ENCODE peak calls at places on chromosomes 3 and 15, in four cellular contexts. P, E, F and A are unnamed samples.

GRCh38 chr3:122391674-122392446 is 7.9 kb downstream of the FAM162A start:
- DNase-seq in P (no peak), E (no peak), F (peak; percentile 5), A (no peak)

GRCh38 chr3:188296761-188297689 is 143.1 kb downstream of the LPP start:
- DNase-seq in P (no peak), E (peak; percentile 73), F (peak; percentile 83), A (no peak)

GRCh38 chr3:155420869-155421486 is 127.5 kb upstream of the STRIT1 start:
- DNase-seq in P (no peak), E (no peak), F (no peak), A (no peak)

GRCh38 chr3:53153914-53154434 is 7.0 kb upstream of the PRKCD start:
- DNase-seq in P (no peak), E (no peak), F (no peak), A (no peak)

GRCh38 chr3:27880969-27881892 is 159.1 kb upstream of the EOMES start:
- DNase-seq in P (no peak), E (no peak), F (no peak), A (no peak)

GRCh38 chr3:73479325-73479724 is 145.4 kb downstream of the PDZRN3 start:
- DNase-seq in P (no peak), E (no peak), F (no peak), A (no peak)

GRCh38 chr3:66097647-66098046 is 58.9 kb upstream of the MAGI1 start:
- DNase-seq in P (no peak), E (no peak), F (no peak), A (no peak)

GRCh38 chr3:158911586-158911985 is 109.7 kb downstream of the MFSD1 start:
- DNase-seq in P (no peak), E (no peak), F (no peak), A (no peak)

GRCh38 chr3:61060421-61060861 is 190.8 kb downstream of the FHIT start:
- DNase-seq in P (no peak), E (no peak), F (no peak), A (no peak)

GRCh38 chr3:53242642-53243041 is 13.2 kb downstream of the TKT start:
- DNase-seq in P (no peak), E (no peak), F (no peak), A (no peak)

GRCh38 chr3:109098245-109098644 is 19.7 kb downstream of the MORC1 start:
- DNase-seq in P (peak; percentile 50), E (peak; percentile 28), F (no peak), A (no peak)

GRCh38 chr15:55782901-55783300 is 39.9 kb upstream of the PRTG start:
- DNase-seq in P (no peak), E (no peak), F (no peak), A (no peak)

GRCh38 chr15:48433226-48433886 is 102.1 kb downstream of the DUT start:
- DNase-seq in P (no peak), E (no peak), F (peak; percentile 73), A (peak; percentile 7)

GRCh38 chr3:111906667-111907066 is 47.6 kb downstream of the PHLDB2 start:
- DNase-seq in P (no peak), E (no peak), F (peak; percentile 77), A (no peak)

GRCh38 chr3:190338717-190339116 is 16.5 kb upstream of the CLDN1 start:
- DNase-seq in P (peak; percentile 13), E (peak; percentile 53), F (peak; percentile 56), A (no peak)

GRCh38 chr3:97991278-97991652 is 19.0 kb upstream of the RIOX2 start:
- DNase-seq in P (no peak), E (no peak), F (no peak), A (no peak)

GRCh38 chr15:70199601-70200000 is 101.9 kb upstream of the TLE3 start:
- DNase-seq in P (no peak), E (no peak), F (no peak), A (no peak)

DNA sequence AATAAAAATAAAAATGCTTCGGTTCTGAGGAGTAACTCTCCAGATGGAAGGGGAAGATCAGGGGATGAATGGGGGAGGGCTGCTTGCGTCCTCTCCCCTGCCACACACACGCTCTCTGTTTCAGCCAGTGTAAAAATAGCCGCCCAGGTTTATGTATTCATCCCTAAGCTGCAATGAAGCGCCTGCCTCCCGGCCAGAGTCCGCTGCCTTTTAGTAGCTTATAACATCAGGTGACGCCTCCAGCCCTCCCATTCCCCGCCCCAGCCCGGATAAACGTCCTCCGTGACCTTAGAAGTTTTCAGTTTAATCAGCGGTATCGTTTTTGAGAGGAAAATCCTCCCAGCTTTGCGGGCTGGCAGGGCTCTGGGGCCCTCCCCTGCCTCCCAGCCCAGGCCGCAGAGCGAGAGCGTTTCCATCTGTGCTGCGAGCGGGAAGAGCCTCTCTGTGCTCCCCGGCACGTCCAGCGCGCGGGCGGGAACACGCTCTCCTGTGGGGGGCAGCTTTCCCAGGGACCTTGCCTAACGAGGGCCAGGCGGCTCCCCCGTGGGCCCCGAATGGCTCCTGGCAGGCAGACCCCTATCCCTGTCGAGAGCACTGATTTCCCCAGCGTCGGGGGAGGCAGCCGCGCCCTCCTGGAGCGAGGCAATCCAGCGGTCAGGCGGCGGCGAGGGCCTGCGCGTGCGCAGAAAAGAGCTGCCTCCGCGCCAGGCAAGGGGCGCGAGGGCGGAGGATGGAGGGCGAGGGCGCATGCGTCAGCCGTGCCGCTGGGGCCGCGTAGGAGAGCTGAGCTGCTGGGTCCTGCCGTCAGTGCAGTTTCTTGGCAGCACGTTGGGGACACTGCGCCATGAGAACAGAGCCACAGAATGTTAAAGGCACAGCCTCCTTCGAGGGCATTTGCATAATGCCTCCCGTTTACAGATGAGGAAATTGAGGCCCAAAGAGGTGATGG is 71.2 kb downstream of the CCNL1 start:
- DNase-seq in P (peak; percentile 78), E (peak; percentile 93), F (peak; percentile 94), A (peak; percentile 94)
- TF ChIP-seq POLR2A in P (peak; percentile 86), E (peak; percentile 84), F (peak; percentile 87), A (peak; percentile 83)

GRCh38 chr3:39141211-39141995 is 12.0 kb downstream of the CSRNP1 start:
- DNase-seq in P (no peak), E (no peak), F (peak; percentile 39), A (no peak)
- TF ChIP-seq POLR2A in P (no peak), E (no peak), F (no peak), A (no peak)

GRCh38 chr3:186783731-186784515 is 546 bp downstream of the EIF4A2 start:
- DNase-seq in P (no peak), E (peak; percentile 69), F (peak; percentile 64), A (peak; percentile 27)
- TF ChIP-seq POLR2A in P (no peak), E (peak; percentile 35), F (no peak), A (peak; percentile 36)

GRCh38 chr3:38454884-38455638 is 1.4 kb downstream of the ACVR2B start:
- DNase-seq in P (no peak), E (peak; percentile 54), F (peak; percentile 27), A (peak; percentile 75)
- TF ChIP-seq POLR2A in P (peak; percentile 63), E (peak; percentile 24), F (no peak), A (no peak)

DNA sequence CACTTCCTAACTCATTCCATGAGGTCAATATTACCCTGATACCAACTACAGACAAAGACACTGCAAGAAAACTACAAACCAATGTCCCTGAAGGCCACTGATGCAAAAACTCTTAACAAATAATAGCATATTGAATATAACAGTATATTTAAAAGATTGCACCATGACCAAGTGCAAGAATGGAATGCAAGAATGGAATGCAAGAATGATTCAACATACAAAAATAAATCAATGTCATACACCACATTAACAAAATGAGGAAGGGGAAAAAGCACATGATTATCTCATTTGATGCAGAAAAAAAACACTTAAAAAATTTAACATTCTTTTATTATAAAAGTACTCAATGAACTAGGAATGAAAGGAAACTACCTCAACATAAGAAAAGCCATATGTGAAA is 463.1 kb upstream of the NECTIN3 start:
- DNase-seq in P (no peak), E (no peak), F (peak; percentile 35), A (no peak)
- TF ChIP-seq POLR2A in P (no peak), E (no peak), F (no peak), A (no peak)

DNA sequence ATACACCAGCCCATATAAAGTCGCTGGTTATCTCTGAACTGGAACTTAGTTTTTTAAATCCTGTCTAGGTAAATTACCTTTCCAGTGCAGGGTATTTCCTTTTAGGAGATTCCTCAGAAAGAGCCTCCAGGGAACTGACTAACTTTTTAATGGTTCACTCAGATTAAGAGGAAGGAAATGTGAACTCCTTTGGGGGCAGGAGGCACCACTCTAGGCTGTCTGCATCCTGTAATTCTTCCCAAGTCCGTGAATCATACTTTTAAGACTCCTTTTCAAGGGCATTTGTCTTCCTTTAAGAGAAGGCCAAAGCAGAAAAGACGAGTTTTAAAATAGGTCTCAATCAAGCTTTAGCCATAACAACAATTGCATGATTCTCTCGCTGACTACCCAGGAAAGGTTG is 871.2 kb upstream of the NR2F2 start:
- DNase-seq in P (no peak), E (no peak), F (no peak), A (no peak)
- TF ChIP-seq POLR2A in P (no peak), E (no peak), F (no peak), A (no peak)

GRCh38 chr15:64825431-64826294 is at the start of gene PIF1:
- DNase-seq in P (peak; percentile 98), E (peak; percentile 99), F (peak; percentile 99), A (peak; percentile 75)
- TF ChIP-seq POLR2A in P (peak; percentile 87), E (peak; percentile 84), F (peak; percentile 71), A (peak; percentile 46)

GRCh38 chr15:101051291-101052030 is 132.3 kb downstream of the LRRK1 start:
- DNase-seq in P (no peak), E (no peak), F (no peak), A (no peak)
- TF ChIP-seq POLR2A in P (no peak), E (no peak), F (no peak), A (no peak)

GRCh38 chr3:152833089-152833488 is 1.8 kb upstream of the P2RY1 start:
- DNase-seq in P (no peak), E (no peak), F (no peak), A (no peak)

GRCh38 chr3:152832046-152832445 is 2.9 kb upstream of the P2RY1 start:
- DNase-seq in P (no peak), E (no peak), F (no peak), A (no peak)

GRCh38 chr3:152836269-152836668 is 1.3 kb downstream of the P2RY1 start:
- DNase-seq in P (no peak), E (no peak), F (no peak), A (no peak)

GRCh38 chr3:152835311-152836102 is 576 bp downstream of the P2RY1 start:
- DNase-seq in P (no peak), E (peak; percentile 70), F (peak; percentile 4), A (no peak)

GRCh38 chr3:152834354-152835310 is at the start of gene P2RY1:
- DNase-seq in P (peak; percentile 40), E (peak; percentile 76), F (peak; percentile 17), A (no peak)
- TF ChIP-seq POLR2A in P (no peak), E (no peak), F (no peak), A (peak; percentile 34)